ENCODE peak calls at places on chromosomes 16 and 17, in five cellular contexts. W is GM06990, S is neuronal stem cell, T is hypothalamus, E is PC-9. R is an unnamed sample.

GRCh38 chr17:55348749-55349354 is 72.8 kb downstream of the MMD start:
- DNase-seq in W (no peak), S (peak; percentile 33), T (no peak), E (peak; percentile 32), R (peak; percentile 46)

GRCh38 chr16:53061701-53062159 is 6.9 kb downstream of the CHD9 start:
- DNase-seq in W (peak; percentile 80), S (no peak), T (no peak), E (peak; percentile 33), R (no peak)

GRCh38 chr16:85912271-85912974 is 13.5 kb downstream of the IRF8 start:
- DNase-seq in W (no peak), S (no peak), T (no peak), E (no peak), R (no peak)

GRCh38 chr17:3770471-3770870 is 30.5 kb downstream of the ITGAE start:
- DNase-seq in W (peak; percentile 54), S (no peak), T (no peak), E (no peak), R (no peak)

GRCh38 chr17:81651692-81652091 is 4.7 kb downstream of the PDE6G start:
- DNase-seq in W (no peak), S (no peak), T (no peak), E (peak; percentile 89), R (no peak)

GRCh38 chr16:85699628-85700027 is 10.9 kb upstream of the GINS2 start:
- DNase-seq in W (no peak), S (no peak), T (no peak), E (no peak), R (no peak)

GRCh38 chr16:10181196-10182162 is 749 bp downstream of the GRIN2A start:
- DNase-seq in W (peak; percentile 78), S (peak; percentile 80), T (peak; percentile 26), E (peak; percentile 27), R (peak; percentile 78)

GRCh38 chr16:87550510-87550961 is 51.8 kb upstream of the JPH3 start:
- DNase-seq in W (peak; percentile 32), S (peak; percentile 33), T (no peak), E (peak; percentile 41), R (peak; percentile 61)

GRCh38 chr17:2068101-2068518 is 13.2 kb downstream of the HIC1 start:
- DNase-seq in W (no peak), S (no peak), T (no peak), E (no peak), R (no peak)

GRCh38 chr17:67221062-67221998 is 23.7 kb downstream of the HELZ start:
- DNase-seq in W (no peak), S (no peak), T (no peak), E (no peak), R (no peak)

GRCh38 chr16:73713817-73714495 is 582.7 kb upstream of the PSMD7 start:
- DNase-seq in W (no peak), S (no peak), T (peak; percentile 28), E (no peak), R (peak; percentile 52)

GRCh38 chr17:64441772-64442549 is 7.0 kb upstream of the MILR1 start:
- DNase-seq in W (peak; percentile 30), S (no peak), T (no peak), E (peak; percentile 38), R (no peak)

GRCh38 chr16:6189216-6189615 is 1091.6 kb upstream of the EEF2KMT start:
- DNase-seq in W (no peak), S (no peak), T (peak; percentile 1), E (no peak), R (no peak)

GRCh38 chr17:82231562-82232321 is 2.9 kb downstream of the SLC16A3 start:
- DNase-seq in W (peak; percentile 56), S (no peak), T (no peak), E (peak; percentile 82), R (peak; percentile 41)

GRCh38 chr16:89152831-89153700 is 18.5 kb upstream of the CDH15 start:
- DNase-seq in W (no peak), S (no peak), T (no peak), E (no peak), R (no peak)

GRCh38 chr17:50844117-50844700 is 8.8 kb downstream of the WFIKKN2 start:
- DNase-seq in W (no peak), S (no peak), T (peak; percentile 55), E (no peak), R (no peak)

GRCh38 chr16:11129378-11129781 is 126.6 kb downstream of the SOCS1 start:
- DNase-seq in W (no peak), S (no peak), T (no peak), E (no peak), R (no peak)

GRCh38 chr17:45776896-45777295 is 7.2 kb upstream of the CRHR1 start:
- DNase-seq in W (no peak), S (no peak), T (no peak), E (no peak), R (no peak)

GRCh38 chr17:83118071-83118841 is 38.8 kb downstream of the METRNL start:
- DNase-seq in W (no peak), S (no peak), T (no peak), E (no peak), R (no peak)

GRCh38 chr16:3607634-3608033 is 3.8 kb downstream of the SLX4 start:
- DNase-seq in W (no peak), S (no peak), T (no peak), E (no peak), R (no peak)

GRCh38 chr16:88566158-88566557 is 4.0 kb upstream of the ZC3H18 start:
- DNase-seq in W (no peak), S (peak; percentile 33), T (no peak), E (peak; percentile 20), R (no peak)

GRCh38 chr16:53080345-53081031 is 25.7 kb downstream of the CHD9 start:
- DNase-seq in W (no peak), S (no peak), T (no peak), E (peak; percentile 61), R (no peak)

GRCh38 chr17:50323060-50323459 is 22.9 kb upstream of the XYLT2 start:
- DNase-seq in W (no peak), S (no peak), T (no peak), E (no peak), R (no peak)

GRCh38 chr16:10408824-10409381 is 23.0 kb downstream of the ATF7IP2 start:
- DNase-seq in W (no peak), S (no peak), T (no peak), E (no peak), R (no peak)

GRCh38 chr17:3754458-3755334 is 31.0 kb downstream of the HASPIN start:
- DNase-seq in W (peak; percentile 76), S (peak; percentile 58), T (no peak), E (peak; percentile 100), R (peak; percentile 25)

GRCh38 chr17:55430531-55431228 is 9.0 kb upstream of the MMD start:
- DNase-seq in W (no peak), S (no peak), T (no peak), E (no peak), R (no peak)

GRCh38 chr16:68892898-68893297 is 49.6 kb downstream of the TANGO6 start:
- DNase-seq in W (no peak), S (no peak), T (no peak), E (no peak), R (no peak)

GRCh38 chr17:8753976-8754440 is 4.3 kb downstream of the SPDYE4 start:
- DNase-seq in W (no peak), S (no peak), T (no peak), E (no peak), R (no peak)

GRCh38 chr17:45782889-45783592 is 1.1 kb upstream of the CRHR1 start:
- DNase-seq in W (no peak), S (peak; percentile 62), T (peak; percentile 15), E (no peak), R (peak; percentile 73)

GRCh38 chr16:72856797-72857196 is 191.1 kb downstream of the ZFHX3 start:
- DNase-seq in W (no peak), S (no peak), T (no peak), E (no peak), R (no peak)

GRCh38 chr16:5235119-5235518 is 137.5 kb upstream of the EEF2KMT start:
- DNase-seq in W (no peak), S (no peak), T (no peak), E (no peak), R (no peak)

GRCh38 chr16:15037003-15037402 is 18.9 kb downstream of the NTAN1 start:
- DNase-seq in W (no peak), S (no peak), T (no peak), E (no peak), R (no peak)

GRCh38 chr17:7383742-7384488 is 3.0 kb downstream of the TNK1 start:
- DNase-seq in W (peak; percentile 82), S (no peak), T (no peak), E (no peak), R (peak; percentile 55)

GRCh38 chr16:85390511-85391174 is 222.5 kb upstream of the GSE1 start:
- DNase-seq in W (no peak), S (no peak), T (no peak), E (peak; percentile 83), R (no peak)

GRCh38 chr17:48209973-48210372 is 102.4 kb downstream of the SNX11 start:
- DNase-seq in W (no peak), S (no peak), T (no peak), E (no peak), R (no peak)

GRCh38 chr17:17154556-17154955 is 51.6 kb downstream of the PLD6 start:
- DNase-seq in W (no peak), S (no peak), T (no peak), E (no peak), R (no peak)

GRCh38 chr16:81451753-81452680 is 7.4 kb downstream of the CMIP start:
- DNase-seq in W (no peak), S (no peak), T (no peak), E (no peak), R (no peak)